ENCODE peak calls at places on chromosomes 16 and 17, in seven cellular contexts. Q is left colon, R is NCI-H460, L is HT1080, E is NAMALWA, N is SK-MEL-5, W is HFFc6. F is an unnamed sample.
A peak's percentile ranks its signal among the peaks of the same experiment; 100 is the strongest.

GRCh38 chr16:69111216-69111615 is 5.8 kb downstream of the HAS3 start:
- DNase-seq in Q (no peak), R (no peak), L (no peak), E (no peak), N (no peak), W (no peak), F (no peak)

GRCh38 chr16:81902025-81902424 is 109.2 kb downstream of the SDR42E1 start:
- DNase-seq in Q (no peak), R (no peak), L (no peak), E (no peak), N (no peak), W (no peak), F (no peak)

GRCh38 chr16:71537643-71538042 is 11.4 kb downstream of the CHST4 start:
- DNase-seq in Q (peak; percentile 60), R (peak; percentile 31), L (peak; percentile 38), E (peak; percentile 72), N (peak; percentile 65), W (peak; percentile 32), F (peak; percentile 41)

GRCh38 chr16:72400257-72401078 is 228.5 kb upstream of the PMFBP1 start:
- DNase-seq in Q (peak; percentile 21), R (peak; percentile 45), L (peak; percentile 66), E (peak; percentile 81), N (peak; percentile 81), W (peak; percentile 45), F (peak; percentile 18)

GRCh38 chr16:11202260-11203091 is 53.5 kb downstream of the SOCS1 start:
- DNase-seq in Q (no peak), R (no peak), L (no peak), E (no peak), N (no peak), W (peak; percentile 80), F (no peak)

GRCh38 chr17:31499771-31500554 is 108.5 kb downstream of the RAB11FIP4 start:
- DNase-seq in Q (no peak), R (no peak), L (peak; percentile 52), E (no peak), N (peak; percentile 82), W (peak; percentile 21), F (peak; percentile 83)

GRCh38 chr16:57530531-57531252 is 5.7 kb downstream of the CCDC102A start:
- DNase-seq in Q (no peak), R (no peak), L (no peak), E (no peak), N (no peak), W (no peak), F (no peak)

GRCh38 chr16:67801889-67802288 is 4.5 kb downstream of the RANBP10 start:
- DNase-seq in Q (no peak), R (no peak), L (no peak), E (peak; percentile 66), N (no peak), W (no peak), F (no peak)

F was measured in H4.